ENCODE peak calls at places on chromosomes 16 and 17, in seven cellular contexts. One of them, this sample, is unnamed.

GRCh38 chr17:57925361-57925990 is 29.7 kb downstream of the CUEDC1 start:
- DNase-seq in astrocyte: no peak
- DNase-seq in AG09309: no peak
- DNase-seq in lower leg skin: no peak
- DNase-seq in ovary: no peak
- DNase-seq in tibial artery: no peak
- DNase-seq in AG10803: no peak
- DNase-seq in this sample: no peak

GRCh38 chr17:70775667-70776066 is 606.3 kb downstream of the KCNJ2 start:
- DNase-seq in astrocyte: no peak
- DNase-seq in AG09309: no peak
- DNase-seq in lower leg skin: no peak
- DNase-seq in ovary: no peak
- DNase-seq in tibial artery: no peak
- DNase-seq in AG10803: no peak
- DNase-seq in this sample: no peak

GRCh38 chr17:61805399-61805798 is 57.9 kb downstream of the BRIP1 start:
- DNase-seq in astrocyte: peak
- DNase-seq in AG09309: no peak
- DNase-seq in lower leg skin: no peak
- DNase-seq in ovary: no peak
- DNase-seq in tibial artery: no peak
- DNase-seq in AG10803: peak
- DNase-seq in this sample: peak

GRCh38 chr17:21351366-21352065 is 24.6 kb upstream of the KCNJ12 start:
- DNase-seq in astrocyte: no peak
- DNase-seq in AG09309: no peak
- DNase-seq in lower leg skin: no peak
- DNase-seq in ovary: no peak
- DNase-seq in tibial artery: peak
- DNase-seq in AG10803: no peak
- DNase-seq in this sample: no peak

GRCh38 chr16:31267332-31268032 is 7.7 kb downstream of the ITGAM start:
- DNase-seq in astrocyte: peak
- DNase-seq in AG09309: no peak
- DNase-seq in lower leg skin: peak
- DNase-seq in ovary: no peak
- DNase-seq in tibial artery: no peak
- DNase-seq in AG10803: no peak
- DNase-seq in this sample: no peak

GRCh38 chr16:77943770-77944169 is 78.6 kb upstream of the CLEC3A start:
- DNase-seq in astrocyte: no peak
- DNase-seq in AG09309: no peak
- DNase-seq in lower leg skin: no peak
- DNase-seq in ovary: no peak
- DNase-seq in tibial artery: no peak
- DNase-seq in AG10803: no peak
- DNase-seq in this sample: no peak

GRCh38 chr17:75503976-75504346 is 11.4 kb downstream of the CASKIN2 start:
- DNase-seq in astrocyte: no peak
- DNase-seq in AG09309: no peak
- DNase-seq in lower leg skin: no peak
- DNase-seq in ovary: no peak
- DNase-seq in tibial artery: no peak
- DNase-seq in AG10803: no peak
- DNase-seq in this sample: no peak

GRCh38 chr16:87045462-87046216 is 271.6 kb downstream of the C16orf95 start:
- DNase-seq in astrocyte: no peak
- DNase-seq in AG09309: no peak
- DNase-seq in lower leg skin: no peak
- DNase-seq in ovary: no peak
- DNase-seq in tibial artery: peak
- DNase-seq in AG10803: no peak
- DNase-seq in this sample: no peak

GRCh38 chr16:89357055-89357454 is 133.3 kb downstream of the ANKRD11 start:
- DNase-seq in astrocyte: no peak
- DNase-seq in AG09309: no peak
- DNase-seq in lower leg skin: no peak
- DNase-seq in ovary: peak
- DNase-seq in tibial artery: no peak
- DNase-seq in AG10803: no peak
- DNase-seq in this sample: no peak

GRCh38 chr16:65825191-65825856 is 541.2 kb upstream of the CDH5 start:
- DNase-seq in astrocyte: no peak
- DNase-seq in AG09309: no peak
- DNase-seq in lower leg skin: no peak
- DNase-seq in ovary: no peak
- DNase-seq in tibial artery: no peak
- DNase-seq in AG10803: no peak
- DNase-seq in this sample: no peak

GRCh38 chr16:51816929-51817328 is 665.9 kb upstream of the SALL1 start:
- DNase-seq in astrocyte: peak
- DNase-seq in AG09309: no peak
- DNase-seq in lower leg skin: no peak
- DNase-seq in ovary: no peak
- DNase-seq in tibial artery: no peak
- DNase-seq in AG10803: peak
- DNase-seq in this sample: no peak

GRCh38 chr16:23302045-23302956 is at the start of gene SCNN1B:
- DNase-seq in astrocyte: no peak
- DNase-seq in AG09309: no peak
- DNase-seq in lower leg skin: no peak
- DNase-seq in ovary: no peak
- DNase-seq in tibial artery: no peak
- DNase-seq in AG10803: no peak
- DNase-seq in this sample: no peak

GRCh38 chr17:6596511-6596910 is 40.2 kb upstream of the PITPNM3 start:
- DNase-seq in astrocyte: no peak
- DNase-seq in AG09309: no peak
- DNase-seq in lower leg skin: no peak
- DNase-seq in ovary: no peak
- DNase-seq in tibial artery: no peak
- DNase-seq in AG10803: no peak
- DNase-seq in this sample: no peak

GRCh38 chr16:65855171-65856145 is 511.0 kb upstream of the CDH5 start:
- DNase-seq in astrocyte: no peak
- DNase-seq in AG09309: no peak
- DNase-seq in lower leg skin: peak
- DNase-seq in ovary: no peak
- DNase-seq in tibial artery: no peak
- DNase-seq in AG10803: no peak
- DNase-seq in this sample: no peak

GRCh38 chr16:8816967-8817662 is 19.5 kb downstream of the PMM2 start:
- DNase-seq in astrocyte: no peak
- DNase-seq in AG09309: no peak
- DNase-seq in lower leg skin: no peak
- DNase-seq in ovary: no peak
- DNase-seq in tibial artery: no peak
- DNase-seq in AG10803: peak
- DNase-seq in this sample: no peak

GRCh38 chr16:90002759-90003158 is 16.5 kb downstream of the DBNDD1 start:
- DNase-seq in astrocyte: no peak
- DNase-seq in AG09309: no peak
- DNase-seq in lower leg skin: no peak
- DNase-seq in ovary: no peak
- DNase-seq in tibial artery: no peak
- DNase-seq in AG10803: no peak
- DNase-seq in this sample: no peak

GRCh38 chr17:63693411-63694113 is 6.4 kb downstream of the LIMD2 start:
- DNase-seq in astrocyte: no peak
- DNase-seq in AG09309: no peak
- DNase-seq in lower leg skin: no peak
- DNase-seq in ovary: no peak
- DNase-seq in tibial artery: no peak
- DNase-seq in AG10803: no peak
- DNase-seq in this sample: no peak

GRCh38 chr17:8679136-8679535 is 48.6 kb upstream of the MYH10 start:
- DNase-seq in astrocyte: no peak
- DNase-seq in AG09309: no peak
- DNase-seq in lower leg skin: no peak
- DNase-seq in ovary: no peak
- DNase-seq in tibial artery: no peak
- DNase-seq in AG10803: no peak
- DNase-seq in this sample: no peak

GRCh38 chr17:58759522-58759921 is 3.9 kb downstream of the PPM1E start:
- DNase-seq in astrocyte: no peak
- DNase-seq in AG09309: no peak
- DNase-seq in lower leg skin: no peak
- DNase-seq in ovary: no peak
- DNase-seq in tibial artery: no peak
- DNase-seq in AG10803: no peak
- DNase-seq in this sample: no peak

GRCh38 chr17:81931557-81932332 is 4.2 kb upstream of the MAFG start:
- DNase-seq in astrocyte: no peak
- DNase-seq in AG09309: no peak
- DNase-seq in lower leg skin: no peak
- DNase-seq in ovary: peak
- DNase-seq in tibial artery: no peak
- DNase-seq in AG10803: no peak
- DNase-seq in this sample: no peak

GRCh38 chr16:84735846-84736586 is 36.2 kb downstream of the USP10 start:
- DNase-seq in astrocyte: no peak
- DNase-seq in AG09309: no peak
- DNase-seq in lower leg skin: no peak
- DNase-seq in ovary: peak
- DNase-seq in tibial artery: no peak
- DNase-seq in AG10803: no peak
- DNase-seq in this sample: no peak
- H3K4me3 ChIP-seq in astrocyte: no peak
- H3K4me3 ChIP-seq in AG09309: no peak
- H3K4me3 ChIP-seq in lower leg skin: no peak
- H3K4me3 ChIP-seq in ovary: no peak
- H3K4me3 ChIP-seq in tibial artery: no peak
- H3K4me3 ChIP-seq in AG10803: no peak
- H3K4me3 ChIP-seq in this sample: no peak

GRCh38 chr16:2388875-2389433 is 40.3 kb upstream of the CCNF start:
- DNase-seq in astrocyte: peak
- DNase-seq in AG09309: no peak
- DNase-seq in lower leg skin: no peak
- DNase-seq in ovary: no peak
- DNase-seq in tibial artery: no peak
- DNase-seq in AG10803: peak
- DNase-seq in this sample: no peak

GRCh38 chr16:2385441-2385840 is 43.8 kb upstream of the CCNF start:
- DNase-seq in astrocyte: peak
- DNase-seq in AG09309: no peak
- DNase-seq in lower leg skin: no peak
- DNase-seq in ovary: no peak
- DNase-seq in tibial artery: no peak
- DNase-seq in AG10803: no peak
- DNase-seq in this sample: no peak

GRCh38 chr16:2388139-2388874 is 40.9 kb upstream of the CCNF start:
- DNase-seq in astrocyte: no peak
- DNase-seq in AG09309: no peak
- DNase-seq in lower leg skin: no peak
- DNase-seq in ovary: no peak
- DNase-seq in tibial artery: no peak
- DNase-seq in AG10803: no peak
- DNase-seq in this sample: no peak

GRCh38 chr16:2386990-2387389 is 42.3 kb upstream of the CCNF start:
- DNase-seq in astrocyte: no peak
- DNase-seq in AG09309: no peak
- DNase-seq in lower leg skin: no peak
- DNase-seq in ovary: no peak
- DNase-seq in tibial artery: no peak
- DNase-seq in AG10803: no peak
- DNase-seq in this sample: no peak
- TF ChIP-seq CTCF in astrocyte: peak
- TF ChIP-seq CTCF in AG09309: peak
- TF ChIP-seq CTCF in lower leg skin: no peak
- TF ChIP-seq CTCF in ovary: no peak
- TF ChIP-seq CTCF in tibial artery: no peak
- TF ChIP-seq CTCF in AG10803: no peak
- TF ChIP-seq CTCF in this sample: peak

GRCh38 chr16:50067290-50067853 is 1.6 kb downstream of the HEATR3 start:
- DNase-seq in astrocyte: peak
- DNase-seq in AG09309: peak
- DNase-seq in lower leg skin: no peak
- DNase-seq in ovary: no peak
- DNase-seq in tibial artery: no peak
- DNase-seq in AG10803: peak
- DNase-seq in this sample: no peak
- H3K4me3 ChIP-seq in astrocyte: peak
- H3K4me3 ChIP-seq in AG09309: peak
- H3K4me3 ChIP-seq in lower leg skin: no peak
- H3K4me3 ChIP-seq in ovary: no peak
- H3K4me3 ChIP-seq in tibial artery: peak
- H3K4me3 ChIP-seq in AG10803: peak
- H3K4me3 ChIP-seq in this sample: peak

GRCh38 chr17:65553009-65553645 is 8.3 kb downstream of the AXIN2 start:
- DNase-seq in astrocyte: peak
- DNase-seq in AG09309: peak
- DNase-seq in lower leg skin: no peak
- DNase-seq in ovary: no peak
- DNase-seq in tibial artery: no peak
- DNase-seq in AG10803: peak
- DNase-seq in this sample: peak

GRCh38 chr17:65556014-65556909 is 5.2 kb downstream of the AXIN2 start:
- DNase-seq in astrocyte: no peak
- DNase-seq in AG09309: no peak
- DNase-seq in lower leg skin: peak
- DNase-seq in ovary: peak
- DNase-seq in tibial artery: peak
- DNase-seq in AG10803: peak
- DNase-seq in this sample: no peak

GRCh38 chr17:65553646-65554567 is 7.5 kb downstream of the AXIN2 start:
- DNase-seq in astrocyte: no peak
- DNase-seq in AG09309: no peak
- DNase-seq in lower leg skin: no peak
- DNase-seq in ovary: peak
- DNase-seq in tibial artery: no peak
- DNase-seq in AG10803: peak
- DNase-seq in this sample: no peak

GRCh38 chr17:65556910-65557348 is 4.5 kb downstream of the AXIN2 start:
- DNase-seq in astrocyte: no peak
- DNase-seq in AG09309: no peak
- DNase-seq in lower leg skin: no peak
- DNase-seq in ovary: no peak
- DNase-seq in tibial artery: no peak
- DNase-seq in AG10803: no peak
- DNase-seq in this sample: no peak

GRCh38 chr17:65554568-65555223 is 6.8 kb downstream of the AXIN2 start:
- DNase-seq in astrocyte: peak
- DNase-seq in AG09309: no peak
- DNase-seq in lower leg skin: no peak
- DNase-seq in ovary: peak
- DNase-seq in tibial artery: no peak
- DNase-seq in AG10803: peak
- DNase-seq in this sample: no peak
- TF ChIP-seq CTCF in astrocyte: no peak
- TF ChIP-seq CTCF in AG09309: peak
- TF ChIP-seq CTCF in lower leg skin: no peak
- TF ChIP-seq CTCF in ovary: peak
- TF ChIP-seq CTCF in tibial artery: no peak
- TF ChIP-seq CTCF in AG10803: peak
- TF ChIP-seq CTCF in this sample: peak

GRCh38 chr17:419073-419735 is 66.6 kb upstream of the RPH3AL start:
- DNase-seq in astrocyte: no peak
- DNase-seq in AG09309: no peak
- DNase-seq in lower leg skin: no peak
- DNase-seq in ovary: no peak
- DNase-seq in tibial artery: no peak
- DNase-seq in AG10803: no peak
- DNase-seq in this sample: no peak
- H3K4me3 ChIP-seq in astrocyte: no peak
- H3K4me3 ChIP-seq in AG09309: no peak
- H3K4me3 ChIP-seq in lower leg skin: no peak
- H3K4me3 ChIP-seq in ovary: no peak
- H3K4me3 ChIP-seq in tibial artery: no peak
- H3K4me3 ChIP-seq in AG10803: no peak
- H3K4me3 ChIP-seq in this sample: no peak

This sample was measured in AG04449.